ENCODE peak calls at places on chromosome 6, in nine cellular contexts. A is left lung, B is body of pancreas, F is left ventricle myocardium inferior, J is tibial artery, N is H9, O is endodermal cell, P is mesendoderm, Q is Peyer's patch. S is an unnamed sample. For H3K4me1, the result is how much of the 10 kb centered on the place peaks cover.

GRCh38 chr6:143410859-143411270 is 39.6 kb downstream of the ADAT2 start:
- DNase-seq in A (no peak), B (no peak), F (no peak), J (no peak), N (no peak), O (no peak), P (peak), Q (no peak), S (no peak)

GRCh38 chr6:107330190-107330589 is 129.2 kb downstream of the PDSS2 start:
- DNase-seq in A (no peak), B (no peak), F (no peak), J (no peak), N (no peak), O (no peak), P (no peak), Q (no peak), S (no peak)

GRCh38 chr6:84019171-84019570 is 14.4 kb upstream of the MRAP2 start:
- DNase-seq in A (no peak), B (no peak), F (no peak), J (no peak), N (peak), O (no peak), P (peak), Q (no peak), S (no peak)

GRCh38 chr6:27582928-27583725 is 110.2 kb upstream of the ZNF184 start:
- DNase-seq in A (no peak), B (no peak), F (no peak), J (no peak), N (peak), O (peak), P (peak), Q (no peak), S (no peak)

GRCh38 chr6:158205220-158205944 is 37.2 kb downstream of the GTF2H5 start:
- DNase-seq in A (no peak), B (peak), F (no peak), J (no peak), N (peak), O (peak), P (peak), Q (no peak), S (no peak)

GRCh38 chr6:112749673-112750072 is 402.5 kb downstream of the RFPL4B start:
- DNase-seq in A (no peak), B (no peak), F (no peak), J (no peak), N (no peak), O (no peak), P (no peak), Q (no peak), S (no peak)

GRCh38 chr6:46799657-46800056 is 6.5 kb downstream of the MEP1A start:
- DNase-seq in A (no peak), B (no peak), F (no peak), J (no peak), N (no peak), O (no peak), P (no peak), Q (no peak), S (no peak)

GRCh38 chr6:42704251-42704936 is 18.0 kb downstream of the PRPH2 start:
- DNase-seq in A (no peak), B (peak), F (no peak), J (no peak), N (peak), O (peak), P (peak), Q (no peak), S (no peak)

GRCh38 chr6:140744648-140745320 is 1370.3 kb upstream of the CITED2 start:
- DNase-seq in A (no peak), B (peak), F (no peak), J (no peak), N (no peak), O (no peak), P (no peak), Q (no peak), S (no peak)

GRCh38 chr6:54071941-54072340 is 39.3 kb upstream of the MLIP start:
- DNase-seq in A (no peak), B (no peak), F (no peak), J (no peak), N (no peak), O (no peak), P (peak), Q (no peak), S (no peak)

GRCh38 chr6:109182590-109182989 is 87.3 kb downstream of the CEP57L1 start:
- DNase-seq in A (no peak), B (no peak), F (no peak), J (no peak), N (no peak), O (no peak), P (no peak), Q (no peak), S (no peak)

GRCh38 chr6:148951662-148952061 is 204.8 kb downstream of the UST start:
- DNase-seq in A (no peak), B (no peak), F (no peak), J (no peak), N (no peak), O (no peak), P (no peak), Q (no peak), S (no peak)

GRCh38 chr6:136945626-136946235 is 23.6 kb downstream of the SLC35D3 start:
- DNase-seq in A (no peak), B (no peak), F (no peak), J (no peak), N (no peak), O (peak), P (no peak), Q (no peak), S (no peak)

GRCh38 chr6:111791415-111791814 is 81.8 kb downstream of the FYN start:
- DNase-seq in A (no peak), B (no peak), F (no peak), J (no peak), N (no peak), O (no peak), P (no peak), Q (no peak), S (no peak)

GRCh38 chr6:2980465-2980855 is 9.1 kb upstream of the SERPINB6 start:
- DNase-seq in A (no peak), B (no peak), F (no peak), J (no peak), N (no peak), O (peak), P (no peak), Q (no peak), S (no peak)
- H3K4me1 ChIP-seq in A (under half), B (under half), F (under half), J (under half), N (under half), O (under half), P (under half), Q (under half), S (under half)

GRCh38 chr6:116034327-116034726 is 26.4 kb downstream of the FRK start:
- DNase-seq in A (no peak), B (no peak), F (no peak), J (no peak), N (no peak), O (no peak), P (no peak), Q (no peak), S (no peak)
- H3K4me1 ChIP-seq in A (under half), B (under half), F (under half), J (under half), N (under half), O (under half), P (under half), Q (under half), S (under half)

DNA sequence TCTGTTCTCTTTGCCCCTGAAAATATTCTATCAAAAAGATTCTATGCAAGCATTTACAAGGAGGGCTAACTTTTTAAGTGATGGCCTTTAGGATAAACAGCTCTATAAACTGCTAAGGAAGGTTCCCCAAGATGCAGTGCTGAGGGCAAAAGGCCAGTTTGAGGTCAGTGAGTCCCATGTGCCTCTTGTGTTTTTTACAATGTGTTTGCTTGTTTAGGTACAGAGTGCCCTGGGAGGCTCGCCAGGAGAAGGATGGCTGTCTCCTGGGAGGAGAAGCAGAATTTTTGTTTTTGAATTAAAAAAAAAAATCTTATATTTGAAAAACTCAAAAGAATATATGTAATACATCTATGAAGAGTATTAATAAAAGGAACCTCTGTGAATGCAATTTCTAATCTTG is 12.8 kb downstream of the MTCH1 start:
- DNase-seq in A (no peak), B (no peak), F (no peak), J (no peak), N (no peak), O (no peak), P (no peak), Q (no peak), S (no peak)
- H3K4me1 ChIP-seq in A (under half), B (under half), F (half or more), J (under half), N (under half), O (under half), P (under half), Q (under half), S (under half)

GRCh38 chr6:139738801-139739490 is 364.5 kb upstream of the CITED2 start:
- DNase-seq in A (no peak), B (no peak), F (no peak), J (no peak), N (no peak), O (no peak), P (no peak), Q (no peak), S (no peak)
- H3K4me1 ChIP-seq in A (under half), B (under half), F (under half), J (under half), N (under half), O (under half), P (under half), Q (under half), S (under half)